ENCODE peak calls at places on chromosomes 6 and 20, in five cellular contexts. H is IMR-90; D is stomach; M is CD4-positive, alpha-beta T cell; Q is endodermal cell. K is an unnamed sample.

GRCh38 chr6:42279966-42280629 is 62.4 kb upstream of the MRPS10 start:
- DNase-seq in H (peak; percentile 59), M (no peak), Q (peak; percentile 39), D (peak; percentile 33), K (no peak)

GRCh38 chr6:170106906-170107525 is 183.9 kb downstream of the DLL1 start:
- DNase-seq in D (peak; percentile 16), H (no peak), Q (peak; percentile 29), M (no peak), K (no peak)

GRCh38 chr20:43452404-43453126 is 5.1 kb upstream of the SRSF6 start:
- DNase-seq in H (no peak), D (no peak), Q (no peak), M (no peak), K (no peak)

GRCh38 chr6:123439371-123439770 is 197.4 kb downstream of the TRDN start:
- DNase-seq in D (no peak), Q (no peak), M (no peak), H (no peak), K (no peak)

GRCh38 chr6:158686791-158687381 is 37.0 kb downstream of the SYTL3 start:
- DNase-seq in D (no peak), H (no peak), Q (no peak), M (peak; percentile 57), K (no peak)

GRCh38 chr6:117605169-117605826 is 3.0 kb upstream of the GOPC start:
- DNase-seq in M (peak; percentile 33), D (peak; percentile 39), Q (peak; percentile 71), H (peak; percentile 83), K (peak; percentile 66)

GRCh38 chr20:38245753-38246152 is 14.8 kb downstream of the KIAA1755 start:
- DNase-seq in D (no peak), Q (no peak), M (no peak), H (no peak), K (no peak)

GRCh38 chr6:143200035-143200770 is 139.5 kb downstream of the AIG1 start:
- DNase-seq in H (no peak), Q (no peak), M (no peak), D (no peak), K (no peak)

DNA sequence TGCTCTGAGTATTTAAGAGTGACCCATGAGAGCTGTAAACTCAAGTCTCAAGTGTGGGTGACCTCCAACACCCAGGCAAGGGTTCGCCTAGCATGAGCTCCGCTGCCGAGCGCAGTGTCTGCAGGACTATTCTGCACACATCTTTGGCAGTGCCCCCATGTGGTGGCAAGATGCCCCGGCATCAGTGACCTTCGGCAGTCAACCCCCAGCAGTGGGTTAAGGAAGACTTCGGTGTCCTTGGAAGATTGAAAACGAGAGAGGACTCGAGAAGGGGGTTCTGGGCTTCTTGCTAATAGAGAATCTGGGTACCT is 43.1 kb downstream of the RBM38 start:
- DNase-seq in Q (no peak), M (no peak), D (no peak), H (no peak), K (no peak)
- TF ChIP-seq CTCF in Q (peak; percentile 59), M (no peak), D (no peak), H (no peak), K (no peak)

DNA sequence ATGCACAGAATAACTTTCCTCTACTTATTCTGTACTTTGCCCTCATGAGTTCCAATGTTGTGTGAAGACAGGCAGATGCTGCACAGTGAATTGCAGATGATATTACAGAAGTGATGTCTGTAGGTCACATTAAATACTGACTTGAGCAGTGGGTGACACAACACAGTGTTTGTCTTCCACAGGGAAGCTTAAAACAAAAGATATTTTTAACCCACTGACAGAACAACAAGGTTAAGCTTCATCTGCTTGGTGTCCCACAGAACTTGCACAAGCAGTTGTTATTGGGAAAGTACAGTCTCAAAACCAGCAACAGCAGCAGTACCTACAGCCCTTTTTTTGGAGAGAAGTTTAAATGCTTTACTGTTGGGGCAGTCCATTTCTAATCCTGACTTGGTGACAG is 10.5 kb downstream of the SUMO4 start:
- DNase-seq in M (no peak), H (no peak), Q (no peak), D (no peak), K (no peak)
- H3K27ac ChIP-seq in M (no peak overlapping the region), H (no peak overlapping the region), Q (no peak overlapping the region), D (no peak overlapping the region), K (no peak overlapping the region)

GRCh38 chr20:54294094-54294493 is 86.2 kb downstream of the PFDN4 start:
- DNase-seq in D (no peak), Q (no peak), M (no peak), H (no peak), K (no peak)
- H3K27me3 ChIP-seq in D (no peaks in the 10 kb centered on the region), Q (no peaks in the 10 kb centered on the region), M (no peaks in the 10 kb centered on the region), H (no peaks in the 10 kb centered on the region), K (peaks cover 2% of the 10 kb centered on the region)

GRCh38 chr20:24657211-24657610 is 187.8 kb downstream of the SYNDIG1 start:
- DNase-seq in M (no peak), Q (no peak), D (peak; percentile 72), H (peak; percentile 22), K (no peak)
- TF ChIP-seq CTCF in M (no peak), Q (no peak), D (peak; percentile 9), H (peak; percentile 10), K (peak; percentile 13)